ENCODE peak calls at places on chromosomes 6 and 20, in nine cellular contexts. I, C, O, D, B, Q, Y, Z and N are unnamed samples.

GRCh38 chr6:41063884-41064285 is 8.3 kb downstream of the OARD1 start:
- DNase-seq in I (no peak), C (no peak), O (no peak), D (no peak), B (no peak), Q (no peak), Y (no peak), Z (no peak), N (no peak)

GRCh38 chr6:34718867-34719441 is 22.4 kb upstream of the ILRUN start:
- DNase-seq in I (no peak), C (no peak), O (no peak), D (no peak), B (no peak), Q (no peak), Y (no peak), Z (no peak), N (no peak)

GRCh38 chr6:16157909-16158308 is 29.0 kb downstream of the MYLIP start:
- DNase-seq in I (peak; percentile 99), C (no peak), O (no peak), D (peak; percentile 77), B (no peak), Q (no peak), Y (no peak), Z (no peak), N (peak; percentile 92)

GRCh38 chr20:41394931-41395668 is 28.5 kb upstream of the EMILIN3 start:
- DNase-seq in I (no peak), C (no peak), O (no peak), D (no peak), B (no peak), Q (no peak), Y (no peak), Z (no peak), N (no peak)

GRCh38 chr6:108619431-108620197 is 58.9 kb downstream of the FOXO3 start:
- DNase-seq in I (peak; percentile 95), C (no peak), O (no peak), D (no peak), B (peak; percentile 61), Q (no peak), Y (no peak), Z (no peak), N (no peak)

GRCh38 chr6:29087213-29087612 is at the start of gene OR2B3:
- DNase-seq in I (no peak), C (no peak), O (no peak), D (no peak), B (no peak), Q (no peak), Y (no peak), Z (no peak), N (no peak)

GRCh38 chr6:136646377-136646776 is 96.2 kb upstream of the MAP7 start:
- DNase-seq in I (no peak), C (no peak), O (no peak), D (no peak), B (peak; percentile 43), Q (no peak), Y (no peak), Z (no peak), N (no peak)

GRCh38 chr20:36268501-36269342 is 32.4 kb downstream of the AAR2 start:
- DNase-seq in I (peak; percentile 28), C (no peak), O (no peak), D (no peak), B (no peak), Q (no peak), Y (no peak), Z (no peak), N (no peak)

GRCh38 chr20:2558581-2559301 is 22.4 kb downstream of the TMC2 start:
- DNase-seq in I (no peak), C (peak; percentile 20), O (peak; percentile 15), D (no peak), B (peak; percentile 3), Q (no peak), Y (no peak), Z (peak; percentile 5), N (peak; percentile 21)

GRCh38 chr6:34237316-34237721 is 646 bp downstream of the HMGA1 start:
- DNase-seq in I (peak; percentile 52), C (no peak), O (no peak), D (no peak), B (no peak), Q (no peak), Y (no peak), Z (peak; percentile 54), N (peak; percentile 87)

GRCh38 chr20:44460795-44461141 is 14.9 kb upstream of the TTPAL start:
- DNase-seq in I (peak; percentile 39), C (no peak), O (peak; percentile 49), D (no peak), B (peak; percentile 62), Q (no peak), Y (no peak), Z (no peak), N (peak; percentile 38)

GRCh38 chr6:137868721-137869631 is 1.9 kb downstream of the TNFAIP3 start:
- DNase-seq in I (no peak), C (no peak), O (no peak), D (no peak), B (no peak), Q (no peak), Y (no peak), Z (no peak), N (no peak)